ENCODE peak calls at places on chromosome 17, in eight cellular contexts. A is heart right ventricle, C is gastrocnemius medialis, N is lower leg skin, U is ovary, V is prostate gland, Y is AG04450, Q is fibroblast of lung. F is an unnamed sample.

GRCh38 chr17:68356520-68356919 is 65.2 kb downstream of the ARSG start:
- DNase-seq in A (no peak), C (no peak), Q (peak), V (no peak), U (no peak), Y (no peak), N (no peak), F (no peak)

GRCh38 chr17:72730091-72730490 is 362.4 kb downstream of the SLC39A11 start:
- DNase-seq in Q (peak), V (no peak), A (no peak), C (no peak), Y (no peak), U (no peak), N (no peak), F (no peak)

GRCh38 chr17:4175921-4176802 is 33.2 kb downstream of the CYB5D2 start:
- DNase-seq in Y (no peak), U (no peak), C (no peak), N (no peak), V (no peak), Q (peak), A (no peak), F (no peak)

GRCh38 chr17:60256174-60256573 is 106.4 kb downstream of the CA4 start:
- DNase-seq in Y (no peak), V (no peak), N (no peak), U (no peak), C (no peak), A (no peak), Q (peak), F (no peak)

GRCh38 chr17:2634361-2634960 is 41.0 kb downstream of the PAFAH1B1 start:
- DNase-seq in Q (peak), U (no peak), Y (no peak), V (no peak), C (peak), A (no peak), N (no peak), F (no peak)

GRCh38 chr17:63573634-63574033 is 23.4 kb downstream of the DCAF7 start:
- DNase-seq in A (no peak), V (no peak), N (no peak), U (no peak), Y (no peak), C (no peak), Q (no peak), F (no peak)

GRCh38 chr17:61009619-61010018 is 332.0 kb downstream of the BCAS3 start:
- DNase-seq in Q (peak), A (no peak), U (no peak), C (no peak), Y (no peak), N (no peak), V (no peak), F (no peak)

GRCh38 chr17:4604111-4604644 is 19.8 kb downstream of the SMTNL2 start:
- DNase-seq in C (peak), Q (peak), Y (no peak), U (peak), N (no peak), V (no peak), A (peak), F (peak)

GRCh38 chr17:66152756-66153155 is 39.2 kb downstream of the CEP112 start:
- DNase-seq in N (no peak), A (no peak), Q (peak), Y (no peak), U (no peak), C (no peak), V (no peak), F (no peak)

GRCh38 chr17:17313350-17313991 is 10.3 kb downstream of the NT5M start:
- DNase-seq in U (no peak), N (no peak), Y (no peak), Q (no peak), V (peak), C (no peak), A (peak), F (no peak)

GRCh38 chr17:82411396-82412053 is 6.6 kb upstream of the HEXD start:
- DNase-seq in V (no peak), Q (no peak), Y (no peak), C (no peak), N (no peak), A (no peak), U (no peak), F (no peak)

GRCh38 chr17:17388657-17389496 is 85.7 kb downstream of the NT5M start:
- DNase-seq in C (no peak), A (no peak), V (no peak), Q (peak), N (no peak), Y (no peak), U (no peak), F (no peak)

GRCh38 chr17:41334385-41334784 is 16.2 kb downstream of the KRT33A start:
- DNase-seq in C (no peak), Q (no peak), A (no peak), U (no peak), V (no peak), N (peak), Y (no peak), F (no peak)

GRCh38 chr17:38428150-38428642 is at the start of gene ARHGAP23:
- DNase-seq in Q (peak), V (peak), N (no peak), Y (peak), C (peak), A (peak), U (peak), F (no peak)

GRCh38 chr17:74325743-74326379 is at the start of gene KIF19:
- DNase-seq in A (peak), V (no peak), N (no peak), C (peak), Q (peak), Y (no peak), U (no peak), F (no peak)
- H3K4me3 ChIP-seq in A (peak), V (peak), N (no peak), C (peak), Q (no peak), Y (no peak), U (peak), F (no peak)

DNA sequence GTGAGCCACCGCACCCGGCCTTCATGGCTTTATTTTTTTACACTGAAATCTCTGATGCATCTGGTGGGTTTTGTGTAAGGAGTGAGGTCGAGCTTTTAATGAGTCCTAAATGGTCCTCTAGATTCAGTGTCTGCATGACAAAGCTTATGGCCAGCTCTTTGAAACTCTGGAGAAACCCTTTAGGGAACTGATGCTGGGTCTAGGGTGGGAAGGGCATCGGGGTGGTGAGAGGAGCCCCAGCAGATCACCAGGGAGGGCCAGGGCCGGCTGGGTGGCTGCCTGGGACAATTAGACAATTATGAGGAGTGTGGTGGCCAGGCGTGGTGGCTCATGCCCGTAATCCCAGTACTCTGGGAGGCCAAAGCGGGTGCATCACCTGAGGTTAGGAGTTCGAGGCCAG is 93.9 kb downstream of the SEC14L1 start:
- DNase-seq in N (no peak), Q (no peak), C (no peak), U (no peak), Y (no peak), A (no peak), V (no peak), F (no peak)
- H3K4me3 ChIP-seq in N (no peak), Q (no peak), C (no peak), U (no peak), Y (no peak), A (no peak), V (no peak), F (no peak)

DNA sequence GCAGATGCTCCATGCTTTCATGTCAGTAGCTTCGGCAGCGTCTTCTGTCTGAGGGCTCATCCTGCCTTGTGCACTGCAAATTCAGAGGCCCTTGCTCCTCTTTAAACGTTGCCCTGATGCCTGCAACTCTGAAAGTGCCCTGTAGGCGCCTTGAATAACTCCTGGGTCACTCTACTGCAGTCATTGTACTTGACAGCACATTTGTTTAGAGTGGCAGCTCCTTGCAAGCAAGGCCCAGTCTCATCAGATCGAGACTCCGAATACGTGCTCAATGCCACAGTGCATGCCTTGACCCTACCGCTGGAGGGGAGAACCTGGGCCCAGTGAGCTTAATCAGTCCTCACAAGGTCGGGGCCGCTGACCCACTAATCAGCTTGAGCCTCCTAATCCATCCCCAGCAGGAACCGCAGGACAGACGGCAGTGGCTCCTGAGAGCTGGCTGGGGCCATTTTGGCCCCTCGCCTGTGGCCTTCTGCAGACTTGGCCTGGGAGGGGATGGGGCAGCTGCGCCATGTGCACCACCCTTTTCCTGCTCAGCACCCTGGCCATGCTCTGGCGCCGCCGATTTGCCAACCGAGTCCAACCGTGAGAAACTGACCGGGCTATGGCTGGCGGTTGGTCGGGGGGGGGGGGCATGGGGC is at the start of gene PRCD:
- DNase-seq in N (peak), U (no peak), A (no peak), Q (no peak), C (no peak), V (no peak), Y (no peak), F (no peak)
- H3K4me3 ChIP-seq in N (no peak), U (peak), A (peak), Q (peak), C (peak), V (no peak), Y (peak), F (no peak)

DNA sequence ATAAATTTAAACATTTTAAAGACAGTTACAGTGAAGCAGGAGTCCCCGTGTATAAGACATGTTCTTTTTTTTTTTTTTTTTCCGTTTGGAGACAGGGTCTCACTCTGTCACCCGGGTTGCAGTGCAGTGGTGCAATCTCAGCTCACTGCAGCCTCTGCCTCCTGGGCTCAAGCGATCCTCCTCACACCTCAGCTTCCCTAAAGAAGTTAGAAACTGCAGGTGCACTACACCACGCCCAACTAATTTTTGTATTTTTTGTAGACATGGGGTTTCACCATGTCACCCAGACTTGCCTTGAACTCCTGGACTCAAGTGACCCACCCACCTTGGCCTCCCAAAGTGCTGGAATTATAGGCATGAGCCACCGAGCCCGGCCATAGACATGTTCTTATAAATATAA is 3.0 kb downstream of the EVI2B start:
- DNase-seq in Q (no peak), U (no peak), A (no peak), C (no peak), N (no peak), Y (no peak), V (no peak), F (no peak)
- H3K4me3 ChIP-seq in Q (no peak), U (no peak), A (peak), C (no peak), N (no peak), Y (no peak), V (no peak), F (no peak)

GRCh38 chr17:29617125-29617480 is 5.6 kb downstream of the CORO6 start:
- DNase-seq in A (peak), U (peak), N (peak), V (peak), Y (no peak), Q (peak), C (peak), F (no peak)
- H3K4me3 ChIP-seq in A (peak), U (peak), N (no peak), V (peak), Y (no peak), Q (no peak), C (peak), F (no peak)

DNA sequence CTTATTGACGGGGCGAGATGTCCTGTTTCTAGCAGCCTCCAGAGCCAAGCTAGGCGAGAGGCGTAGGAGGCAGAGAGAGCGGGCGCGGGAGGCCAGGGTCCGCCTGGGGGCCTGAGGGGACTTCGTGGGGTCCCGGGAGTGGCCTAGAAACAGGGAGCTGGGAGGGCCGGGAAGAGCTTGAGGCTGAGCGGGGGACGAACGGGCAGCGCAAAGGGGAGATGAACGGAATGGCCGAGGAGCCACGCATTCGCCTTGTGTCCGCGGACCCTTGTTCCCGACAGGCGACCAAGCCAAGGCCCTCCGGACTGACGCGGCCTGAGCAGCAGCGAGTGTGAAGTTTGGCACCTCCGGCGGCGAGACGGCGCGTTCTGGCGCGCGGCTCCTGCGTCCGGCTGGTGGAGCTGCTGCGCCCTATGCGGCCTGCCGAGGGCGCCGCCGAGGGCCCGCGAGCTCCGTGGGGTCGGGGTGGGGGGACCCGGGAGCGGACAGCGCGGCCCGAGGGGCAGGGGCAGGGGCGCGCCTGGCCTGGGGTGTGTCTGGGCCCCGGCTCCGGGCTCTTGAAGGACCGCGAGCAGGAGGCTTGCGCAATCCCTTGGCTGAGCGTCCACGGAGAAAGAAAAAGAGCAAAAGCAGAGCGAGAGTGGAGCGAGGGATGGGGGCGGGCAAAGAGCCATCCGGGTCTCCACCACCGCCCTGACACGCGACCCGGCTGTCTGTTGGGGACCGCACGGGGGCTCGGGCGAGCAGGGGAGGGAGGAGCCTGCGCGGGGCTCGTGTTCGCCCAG is 1.2 kb upstream of the CBX4 start:
- DNase-seq in C (peak), Y (no peak), N (peak), U (peak), Q (no peak), V (peak), A (peak), F (no peak)
- H3K4me3 ChIP-seq in C (peak), Y (peak), N (no peak), U (peak), Q (no peak), V (peak), A (peak), F (peak)

GRCh38 chr17:31696184-31696602 is 162.9 kb downstream of the COPRS start:
- DNase-seq in A (peak), V (peak), N (peak), Q (peak), C (peak), U (peak), Y (peak), F (peak)
- H3K4me3 ChIP-seq in A (no peak), V (no peak), N (no peak), Q (no peak), C (no peak), U (no peak), Y (no peak), F (no peak)

DNA sequence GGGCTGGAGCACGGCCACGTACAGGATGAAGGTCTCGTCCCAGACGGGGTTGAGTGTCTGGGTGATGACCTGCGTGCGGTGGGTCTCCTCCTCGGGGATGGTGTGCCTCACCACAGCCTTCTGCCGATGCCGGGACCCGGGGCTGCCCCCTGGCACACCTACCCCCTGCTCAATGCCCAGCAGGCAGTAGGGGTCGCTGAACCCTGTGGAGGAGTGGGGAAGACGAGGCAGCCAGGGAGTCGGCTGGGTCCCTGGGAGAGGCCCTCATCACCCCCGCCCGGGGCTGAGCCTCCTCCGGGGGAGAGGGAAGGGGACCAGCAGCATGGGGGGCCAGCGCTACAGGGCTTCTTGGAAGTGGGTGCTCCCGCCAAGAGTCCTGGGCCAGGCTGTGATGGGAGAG is 1.8 kb downstream of the UNC13D start:
- DNase-seq in N (no peak), V (no peak), Q (no peak), Y (no peak), A (no peak), U (no peak), C (no peak), F (no peak)
- H3K4me3 ChIP-seq in N (no peak), V (no peak), Q (no peak), Y (no peak), A (peak), U (no peak), C (no peak), F (no peak)

DNA sequence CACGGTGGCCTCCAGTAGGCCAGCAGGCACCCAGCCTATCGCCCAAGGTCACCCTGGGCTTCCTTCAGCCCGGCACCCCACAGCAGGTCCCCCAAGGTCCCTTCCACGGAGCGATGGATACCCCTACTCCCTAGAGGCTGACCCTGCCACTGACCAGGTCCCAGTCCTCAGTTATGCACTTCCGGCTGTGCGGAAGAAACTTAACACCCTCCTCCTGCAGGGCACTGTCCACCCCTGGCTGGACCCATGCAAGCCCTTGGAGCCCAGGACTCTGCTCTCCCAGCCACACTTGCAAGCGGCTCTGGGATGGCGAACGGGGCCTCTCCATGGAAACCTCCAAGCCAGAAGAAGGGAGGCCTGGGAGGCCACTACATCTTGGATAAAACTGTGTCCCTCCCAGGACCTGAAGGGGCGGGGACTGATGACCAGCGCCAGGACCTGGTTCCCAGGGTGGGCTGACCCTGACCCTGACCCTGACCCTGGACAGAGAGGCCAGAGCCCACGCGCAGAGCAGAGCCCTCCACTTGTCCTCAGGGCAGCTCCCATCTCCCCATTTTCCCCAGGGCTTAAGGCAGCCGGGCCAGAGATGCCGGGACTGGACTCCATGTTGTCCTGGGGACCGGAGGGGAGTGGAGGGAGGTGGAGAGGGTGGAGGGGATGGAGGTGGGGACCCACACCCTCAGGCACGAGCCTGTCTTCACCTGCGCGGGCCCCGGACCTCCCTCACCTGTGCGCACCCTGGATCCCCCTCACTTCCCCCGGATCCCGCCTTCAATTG is 734 bp downstream of the CEP131 start:
- DNase-seq in A (no peak), N (no peak), U (peak), C (no peak), Q (no peak), V (no peak), Y (no peak), F (no peak)
- H3K4me3 ChIP-seq in A (peak), N (peak), U (peak), C (peak), Q (peak), V (peak), Y (peak), F (peak)

GRCh38 chr17:75113798-75114551 is 4.2 kb downstream of the ARMC7 start:
- DNase-seq in N (peak), U (peak), V (peak), Y (peak), C (peak), A (peak), Q (peak), F (peak)
- H3K4me3 ChIP-seq in N (no peak), U (peak), V (peak), Y (peak), C (peak), A (peak), Q (peak), F (peak)

F was measured in LNCaP clone FGC.